ENCODE peak calls at places on chromosomes 2 and 18, in five cellular contexts. D is iPS-NIHi11; E is neural progenitor cell; X is CD8-positive, alpha-beta T cell; N is stimulated activated CD4-positive, alpha-beta T cell treated with anti-CD3 and anti-CD28 coated beads, Interleukin-2, amount 100 ng/mL, for 48 hours. P is an unnamed sample.

GRCh38 chr2:146135245-146135644 is 1615.3 kb upstream of the ZEB2 start:
- DNase-seq in D (peak), E (no peak), X (no peak), N (no peak), P (no peak)

GRCh38 chr2:84946204-84947009 is 24.6 kb upstream of the KCMF1 start:
- DNase-seq in D (no peak), E (no peak), X (peak), N (peak), P (no peak)

GRCh38 chr2:39679805-39680204 is 14.1 kb downstream of the TMEM178A start:
- DNase-seq in D (no peak), E (no peak), X (no peak), N (no peak), P (no peak)

GRCh38 chr2:240513544-240514287 is 44.1 kb downstream of the ANKMY1 start:
- DNase-seq in D (peak), E (peak), X (peak), N (peak), P (peak)

GRCh38 chr2:196758474-196759377 is 40.8 kb downstream of the GTF3C3 start:
- DNase-seq in D (no peak), E (no peak), X (no peak), N (no peak), P (no peak)

GRCh38 chr2:101596346-101596745 is 101.2 kb upstream of the MAP4K4 start:
- DNase-seq in D (no peak), E (no peak), X (no peak), N (no peak), P (no peak)

GRCh38 chr2:145277922-145278321 is 758.0 kb upstream of the ZEB2 start:
- DNase-seq in D (no peak), E (no peak), X (no peak), N (no peak), P (no peak)

GRCh38 chr2:27809761-27810241 is 38.3 kb downstream of the MRPL33 start:
- DNase-seq in D (no peak), E (no peak), X (no peak), N (no peak), P (no peak)

GRCh38 chr18:12032786-12033642 is 51.7 kb downstream of the IMPA2 start:
- DNase-seq in D (no peak), E (no peak), X (no peak), N (no peak), P (no peak)

GRCh38 chr18:49797995-49798394 is 15.3 kb downstream of the ACAA2 start:
- DNase-seq in D (no peak), E (no peak), X (no peak), N (no peak), P (no peak)

GRCh38 chr2:30987611-30988010 is 150.6 kb downstream of the GALNT14 start:
- DNase-seq in D (peak), E (peak), X (no peak), N (no peak), P (no peak)

GRCh38 chr2:65835106-65835505 is 402.7 kb upstream of the SPRED2 start:
- DNase-seq in D (no peak), E (peak), X (no peak), N (no peak), P (no peak)

GRCh38 chr2:190404487-190404886 is 3.7 kb upstream of the MFSD6 start:
- DNase-seq in D (no peak), E (no peak), X (no peak), N (no peak), P (no peak)

GRCh38 chr2:209062210-209062609 is 361.6 kb upstream of the MAP2 start:
- DNase-seq in D (no peak), E (no peak), X (no peak), N (no peak), P (no peak)

P was measured in ovary.